ENCODE peak calls at places on chromosomes 2 and 18, in four cellular contexts. S is upper lobe of left lung, R is Caco-2, N is IMR-90. Z is an unnamed sample.

GRCh38 chr2:105749583-105750399 is 5.1 kb downstream of the NCK2 start:
- DNase-seq in S (no peak), R (no peak), N (peak; percentile 50), Z (no peak)

GRCh38 chr2:12721571-12722444 is 5.1 kb downstream of the TRIB2 start:
- DNase-seq in S (no peak), R (no peak), N (peak; percentile 57), Z (no peak)

GRCh38 chr18:24629926-24630325 is 169.5 kb downstream of the HRH4 start:
- DNase-seq in S (no peak), R (no peak), N (no peak), Z (no peak)

GRCh38 chr2:98016908-98017700 is 21.4 kb upstream of the TMEM131 start:
- DNase-seq in S (no peak), R (no peak), N (no peak), Z (no peak)

GRCh38 chr2:122451040-122451439 is 695.6 kb downstream of the TSN start:
- DNase-seq in S (no peak), R (peak; percentile 47), N (peak; percentile 21), Z (no peak)

GRCh38 chr18:78722391-78722790 is 257.2 kb upstream of the SALL3 start:
- DNase-seq in S (no peak), R (no peak), N (no peak), Z (no peak)

GRCh38 chr18:51884039-51884438 is 456.0 kb upstream of the DCC start:
- DNase-seq in S (no peak), R (no peak), N (no peak), Z (no peak)

GRCh38 chr2:222950886-222951285 is 90.0 kb downstream of the ACSL3 start:
- DNase-seq in S (no peak), R (no peak), N (peak; percentile 91), Z (no peak)

GRCh38 chr18:23689616-23690504 is 607 bp downstream of the LAMA3 start:
- DNase-seq in S (peak; percentile 90), R (peak; percentile 40), N (no peak), Z (peak; percentile 19)

GRCh38 chr18:25518716-25519053 is 166.7 kb upstream of the ZNF521 start:
- DNase-seq in S (no peak), R (no peak), N (no peak), Z (no peak)

GRCh38 chr18:14086459-14087231 is 45.6 kb downstream of the ZNF519 start:
- DNase-seq in S (no peak), R (peak; percentile 40), N (peak; percentile 37), Z (no peak)

GRCh38 chr2:156466739-156467405 is 30.7 kb downstream of the GPD2 start:
- DNase-seq in S (no peak), R (peak; percentile 25), N (peak; percentile 50), Z (no peak)

GRCh38 chr18:10771053-10771709 is 245.4 kb downstream of the NAPG start:
- DNase-seq in S (no peak), R (no peak), N (peak; percentile 67), Z (no peak)

GRCh38 chr18:56945171-56945863 is 201.6 kb upstream of the BOD1L2 start:
- DNase-seq in S (no peak), R (no peak), N (peak; percentile 45), Z (no peak)

GRCh38 chr18:53490019-53490418 is 734.5 kb downstream of the MBD2 start:
- DNase-seq in S (no peak), R (no peak), N (no peak), Z (no peak)

GRCh38 chr18:77106331-77106730 is 26.3 kb downstream of the MBP start:
- DNase-seq in S (no peak), R (no peak), N (no peak), Z (no peak)

GRCh38 chr18:46377557-46377956 is 273.4 kb downstream of the HAUS1 start:
- DNase-seq in S (no peak), R (no peak), N (no peak), Z (no peak)

GRCh38 chr2:71713581-71714580 is 260.5 kb downstream of the DYSF start:
- DNase-seq in S (no peak), R (no peak), N (peak; percentile 39), Z (no peak)

GRCh38 chr2:9249036-9249800 is 42.6 kb downstream of the ASAP2 start:
- DNase-seq in S (peak; percentile 60), R (no peak), N (peak; percentile 55), Z (no peak)

GRCh38 chr2:202425036-202425435 is 48.9 kb downstream of the BMPR2 start:
- DNase-seq in S (no peak), R (no peak), N (no peak), Z (no peak)

GRCh38 chr2:65415091-65415490 is 17.3 kb downstream of the SPRED2 start:
- DNase-seq in S (no peak), R (no peak), N (no peak), Z (no peak)

GRCh38 chr2:41853427-41854191 is 194.2 kb upstream of the PKDCC start:
- DNase-seq in S (no peak), R (peak; percentile 78), N (peak; percentile 65), Z (peak; percentile 39)

GRCh38 chr18:36594621-36595020 is 234.2 kb downstream of the TPGS2 start:
- DNase-seq in S (no peak), R (no peak), N (no peak), Z (no peak)

GRCh38 chr18:67864677-67865340 is 348.3 kb upstream of the DSEL start:
- DNase-seq in S (no peak), R (no peak), N (peak; percentile 58), Z (no peak)

DNA sequence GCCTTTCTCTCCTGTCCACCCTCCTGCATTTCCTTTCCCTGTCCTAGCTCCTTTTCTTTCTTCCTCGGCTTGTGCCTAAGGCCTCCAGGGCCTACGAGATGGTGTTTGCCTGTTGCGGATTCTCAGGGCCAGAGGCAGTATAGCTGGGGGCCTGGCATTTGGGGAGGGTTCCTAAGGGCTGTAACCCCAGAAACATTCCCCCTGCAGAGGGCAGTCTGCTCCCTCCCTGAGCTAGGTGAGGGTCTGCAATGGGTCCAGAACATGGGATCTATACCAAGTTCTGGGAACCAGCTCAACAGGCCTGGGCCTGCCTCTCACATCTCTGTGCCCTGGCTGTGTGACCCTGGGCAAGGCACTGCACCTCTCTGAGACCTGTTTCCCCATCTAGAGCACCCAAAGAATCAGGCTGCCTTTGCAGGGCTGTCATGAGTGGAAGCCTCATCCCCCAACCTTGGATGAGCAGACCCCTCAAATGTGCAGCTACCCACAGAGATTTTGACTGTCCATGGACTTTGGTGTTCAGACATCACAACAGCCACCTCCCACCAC is 97.5 kb downstream of the GLI2 start:
- DNase-seq in S (no peak), R (no peak), N (no peak), Z (no peak)
- TF ChIP-seq CTCF in S (no peak), R (peak; percentile 6), N (no peak), Z (no peak)

DNA sequence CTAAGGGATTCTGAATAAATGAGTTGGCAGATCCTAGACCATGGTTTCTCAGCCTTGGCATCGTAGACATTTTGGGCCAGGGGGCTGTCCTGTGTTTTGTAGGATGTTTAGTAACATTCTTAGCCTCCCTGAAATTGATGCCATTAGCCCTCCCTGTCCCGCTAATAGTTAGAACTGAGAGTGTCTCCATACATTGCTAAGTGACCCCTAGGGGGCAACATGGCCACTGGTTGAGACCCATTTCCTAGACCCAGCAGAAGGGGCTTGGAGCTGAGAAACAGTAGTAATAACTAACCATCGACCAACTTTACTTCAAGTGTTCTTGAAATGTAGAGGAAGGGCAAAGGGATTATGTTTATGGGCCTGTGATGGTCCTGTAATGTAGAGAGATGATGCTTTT is 40.8 kb downstream of the KCMF1 start:
- DNase-seq in S (no peak), R (peak; percentile 36), N (no peak), Z (no peak)
- TF ChIP-seq CTCF in S (no peak), R (peak; percentile 51), N (no peak), Z (peak; percentile 41)

DNA sequence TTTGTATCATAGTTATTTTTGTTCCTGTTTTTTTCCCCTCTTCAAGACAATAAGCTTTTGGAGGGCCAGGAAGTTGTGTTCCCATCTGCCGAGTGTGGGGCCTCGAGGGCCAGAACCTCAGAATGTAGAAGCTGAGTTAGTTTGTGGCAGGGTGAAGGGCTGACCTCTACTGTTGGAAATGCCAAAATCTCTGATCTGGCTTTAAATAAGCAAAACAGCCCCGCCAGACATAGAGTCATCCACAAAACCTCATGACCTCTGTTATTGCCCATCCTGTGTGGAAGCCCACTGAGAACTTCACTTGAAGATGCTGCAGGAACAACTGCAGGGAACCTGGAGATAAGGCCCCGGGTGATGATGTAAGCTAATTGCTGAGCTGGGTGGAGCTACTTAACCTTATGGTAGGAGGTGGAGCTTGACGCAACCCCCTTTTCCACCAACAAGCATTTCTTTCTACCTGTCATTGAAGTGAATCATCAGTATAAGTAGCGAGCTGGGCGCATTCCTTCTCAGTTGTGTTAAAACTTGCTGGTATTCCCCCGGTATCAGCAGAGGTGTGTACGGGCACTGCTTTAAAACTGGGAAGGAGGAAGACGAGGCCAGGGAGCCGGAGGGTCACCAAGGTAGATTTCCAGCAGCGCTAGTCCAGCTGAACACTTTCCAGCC is 177.2 kb downstream of the NEDD4L start:
- DNase-seq in S (no peak), R (peak; percentile 66), N (peak; percentile 53), Z (no peak)
- TF ChIP-seq CTCF in S (no peak), R (no peak), N (no peak), Z (no peak)

GRCh38 chr2:25362564-25363145 is 20.9 kb upstream of the DNMT3A start:
- DNase-seq in S (peak; percentile 59), R (no peak), N (no peak), Z (no peak)
- TF ChIP-seq CTCF in S (no peak), R (no peak), N (no peak), Z (no peak)

GRCh38 chr2:25338401-25338800 is 3.3 kb downstream of the DNMT3A start:
- DNase-seq in S (no peak), R (no peak), N (no peak), Z (no peak)

GRCh38 chr2:25335971-25336370 is 5.8 kb downstream of the DNMT3A start:
- DNase-seq in S (no peak), R (no peak), N (no peak), Z (no peak)

GRCh38 chr2:25336446-25336845 is 5.3 kb downstream of the DNMT3A start:
- DNase-seq in S (no peak), R (no peak), N (no peak), Z (no peak)

GRCh38 chr2:25337891-25338290 is 3.8 kb downstream of the DNMT3A start:
- DNase-seq in S (no peak), R (no peak), N (no peak), Z (no peak)

DNA sequence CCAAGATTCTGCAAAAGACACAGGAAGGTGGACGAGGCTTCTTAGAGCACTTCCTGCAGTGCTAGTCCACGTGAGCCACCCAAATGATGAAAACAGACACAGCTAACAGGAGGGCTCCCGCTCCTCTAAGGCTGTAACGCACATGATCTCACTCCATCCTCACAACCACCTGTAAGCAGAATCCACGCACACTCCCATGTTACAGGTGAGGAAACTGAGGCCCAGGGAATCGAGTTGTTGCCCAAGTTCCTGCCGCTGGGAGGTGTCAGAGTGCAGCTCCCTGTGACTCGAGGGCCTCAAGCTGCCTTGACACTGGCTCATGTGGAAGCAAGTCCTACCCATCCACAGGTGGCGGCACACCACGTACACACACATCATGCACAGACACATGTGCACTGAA is 4.4 kb downstream of the DNMT3A start:
- DNase-seq in S (no peak), R (no peak), N (no peak), Z (no peak)
- TF ChIP-seq CTCF in S (no peak), R (no peak), N (no peak), Z (no peak)

DNA sequence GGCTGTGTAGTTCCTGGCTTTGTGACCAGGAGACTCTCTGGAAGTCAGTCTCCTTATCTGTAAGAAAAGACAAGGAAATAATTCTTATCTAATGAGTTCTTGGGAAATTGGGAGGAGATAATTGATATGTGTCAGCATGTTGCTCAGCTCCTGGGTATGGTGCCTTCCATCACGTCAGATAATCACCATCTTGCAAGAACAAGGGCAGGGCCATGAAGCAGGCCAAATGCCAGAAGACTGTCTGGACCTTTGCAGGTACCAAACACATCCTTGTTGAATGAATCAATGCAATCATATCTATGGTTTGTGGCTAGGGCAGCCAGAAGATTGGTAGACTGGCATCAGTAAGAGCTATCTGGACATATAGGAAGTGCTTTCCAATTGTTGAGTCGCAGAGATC is 473.5 kb downstream of the TNS1 start:
- DNase-seq in S (no peak), R (no peak), N (no peak), Z (no peak)
- TF ChIP-seq CTCF in S (no peak), R (no peak), N (no peak), Z (no peak)

GRCh38 chr2:109457811-109458210 is 156.0 kb downstream of the SEPTIN10 start:
- DNase-seq in S (no peak), R (no peak), N (no peak), Z (no peak)
- TF ChIP-seq CTCF in S (no peak), R (no peak), N (peak; percentile 6), Z (peak; percentile 12)

Z was measured in progenitor cell of endocrine pancreas.